ENCODE peak calls at places on chromosomes 12 and 14, in six cellular contexts. G is breast epithelium, Q is endothelial cell of umbilical vein, H is body of pancreas, J is right lobe of liver, K is IMR-90. M is an unnamed sample. For H3K4me1, the result is how much of the 10 kb centered on the place peaks cover.

GRCh38 chr12:110004598-110004997 is 5.4 kb downstream of the ANKRD13A start:
- DNase-seq in G (no peak), H (no peak), J (no peak), Q (no peak), K (no peak), M (no peak)

GRCh38 chr12:92557422-92557724 is 145.4 kb upstream of the PLEKHG7 start:
- DNase-seq in H (no peak), G (no peak), Q (no peak), J (no peak), K (no peak), M (no peak)

GRCh38 chr12:132222096-132222807 is 78.0 kb downstream of the NOC4L start:
- DNase-seq in Q (no peak), K (peak), H (no peak), J (no peak), G (no peak), M (no peak)

GRCh38 chr14:31968107-31968810 is 108.8 kb upstream of the ARHGAP5 start:
- DNase-seq in G (no peak), Q (no peak), K (peak), J (no peak), H (no peak), M (no peak)

GRCh38 chr14:74491952-74492351 is 1.2 kb downstream of the NPC2 start:
- DNase-seq in H (no peak), Q (peak), K (peak), J (no peak), G (no peak), M (peak)

GRCh38 chr12:12823308-12823707 is 10.2 kb downstream of the DDX47 start:
- DNase-seq in H (no peak), K (peak), J (no peak), Q (peak), G (no peak), M (no peak)

GRCh38 chr14:79404874-79405273 is 806.4 kb downstream of the DIO2 start:
- DNase-seq in J (no peak), H (no peak), G (no peak), K (peak), Q (no peak), M (no peak)

GRCh38 chr12:40752011-40752410 is 59.8 kb downstream of the CNTN1 start:
- DNase-seq in J (no peak), G (no peak), K (no peak), H (no peak), Q (no peak), M (no peak)

GRCh38 chr14:84095796-84096195 is 1434.1 kb upstream of the FLRT2 start:
- DNase-seq in Q (peak), K (no peak), J (no peak), H (no peak), G (no peak), M (no peak)

GRCh38 chr12:32603858-32604257 is 75.2 kb upstream of the DNM1L start:
- DNase-seq in K (peak), Q (no peak), H (no peak), G (no peak), J (no peak), M (no peak)

GRCh38 chr14:97387252-97387882 is 590.2 kb downstream of the VRK1 start:
- DNase-seq in Q (no peak), K (no peak), H (no peak), J (no peak), G (no peak), M (no peak)

GRCh38 chr14:90235179-90235976 is 21.0 kb upstream of the PSMC1 start:
- DNase-seq in J (peak), K (peak), Q (peak), G (peak), H (peak), M (peak)

GRCh38 chr14:72616294-72616693 is 277.6 kb downstream of the DPF3 start:
- DNase-seq in Q (no peak), H (peak), G (no peak), J (no peak), K (peak), M (peak)

GRCh38 chr12:6182279-6182898 is 17.8 kb upstream of the CD9 start:
- DNase-seq in H (peak), K (peak), Q (peak), G (no peak), J (peak), M (peak)

GRCh38 chr12:112013601-112014402 is 576 bp downstream of the ERP29 start:
- DNase-seq in Q (peak), K (peak), J (peak), G (peak), H (peak), M (peak)

GRCh38 chr14:96741151-96741977 is 55.8 kb upstream of the VRK1 start:
- DNase-seq in H (peak), K (peak), G (peak), J (peak), Q (peak), M (peak)

GRCh38 chr14:72745991-72746980 is 147.6 kb downstream of the DPF3 start:
- DNase-seq in Q (no peak), H (no peak), G (no peak), K (peak), J (no peak), M (no peak)

GRCh38 chr12:132717531-132718387 is 7.1 kb downstream of the PGAM5 start:
- DNase-seq in J (no peak), Q (no peak), H (no peak), K (no peak), G (no peak), M (no peak)

GRCh38 chr14:33376510-33376909 is 437.8 kb downstream of the NPAS3 start:
- DNase-seq in H (no peak), K (no peak), G (no peak), J (no peak), Q (peak), M (no peak)

GRCh38 chr14:65639216-65639615 is 226.7 kb downstream of the FUT8 start:
- DNase-seq in H (no peak), J (no peak), G (no peak), K (peak), Q (peak), M (no peak)

GRCh38 chr12:49208146-49208545 is 19.3 kb upstream of the TUBA1A start:
- DNase-seq in G (no peak), K (no peak), J (no peak), Q (no peak), H (no peak), M (no peak)

GRCh38 chr14:81655423-81656314 is 122.0 kb upstream of the SEL1L start:
- DNase-seq in G (no peak), K (no peak), H (no peak), Q (no peak), J (peak), M (no peak)

GRCh38 chr14:96470331-96470730 is 31.9 kb upstream of the PAPOLA start:
- DNase-seq in G (no peak), K (no peak), J (no peak), Q (no peak), H (no peak), M (no peak)

GRCh38 chr12:67747869-67748760 is 99.6 kb downstream of the DYRK2 start:
- DNase-seq in G (no peak), K (peak), Q (no peak), H (peak), J (peak), M (no peak)

GRCh38 chr12:5177096-5177495 is 133.4 kb downstream of the KCNA5 start:
- DNase-seq in Q (no peak), G (no peak), K (no peak), J (no peak), H (no peak), M (no peak)

GRCh38 chr14:53330441-53330840 is 177.3 kb upstream of the DDHD1 start:
- DNase-seq in H (no peak), J (no peak), K (no peak), G (no peak), Q (no peak), M (no peak)

GRCh38 chr14:33120966-33121365 is 182.3 kb downstream of the NPAS3 start:
- DNase-seq in K (no peak), H (no peak), Q (no peak), J (no peak), G (no peak), M (no peak)

GRCh38 chr12:124565656-124566180 is 1.7 kb downstream of the NCOR2 start:
- DNase-seq in J (no peak), Q (no peak), G (no peak), K (no peak), H (no peak), M (no peak)

GRCh38 chr12:71536939-71537622 is 97.5 kb downstream of the LGR5 start:
- DNase-seq in K (no peak), J (no peak), H (no peak), Q (no peak), G (no peak), M (no peak)
- H3K27ac ChIP-seq in K (no peak), J (no peak), H (no peak), Q (no peak), G (no peak), M (no peak)

GRCh38 chr14:71321556-71322315 is 414.5 kb downstream of the PCNX1 start:
- DNase-seq in G (no peak), Q (peak), K (peak), J (no peak), H (peak), M (peak)
- TF ChIP-seq POLR2A in G (peak), Q (no peak), K (no peak), J (peak), H (no peak), M (no peak)

GRCh38 chr14:50823051-50823762 is 7.8 kb downstream of the NIN start:
- DNase-seq in G (no peak), Q (no peak), H (no peak), J (no peak), K (no peak), M (no peak)
- H3K4me1 ChIP-seq in G (under half), Q (under half), H (under half), J (under half), K (under half), M (under half)

GRCh38 chr14:25226214-25226613 is 176.3 kb upstream of the STXBP6 start:
- DNase-seq in H (no peak), K (no peak), G (no peak), Q (no peak), J (no peak), M (no peak)

GRCh38 chr14:25233613-25234012 is 183.7 kb upstream of the STXBP6 start:
- DNase-seq in G (no peak), Q (no peak), J (no peak), K (no peak), H (no peak), M (no peak)

GRCh38 chr14:25231006-25231405 is 181.1 kb upstream of the STXBP6 start:
- DNase-seq in G (no peak), H (peak), J (no peak), Q (peak), K (no peak), M (no peak)
- H3K27ac ChIP-seq in G (no peak), H (no peak), J (no peak), Q (no peak), K (no peak), M (no peak)

GRCh38 chr14:60164717-60165546 is at the start of gene DHRS7:
- DNase-seq in Q (peak), J (peak), H (peak), K (peak), G (peak), M (peak)
- TF ChIP-seq POLR2A in Q (peak), J (peak), H (peak), K (peak), G (no peak), M (no peak)